ENCODE peak calls at places on chromosomes 16 and 17, in nine cellular contexts. W, S, V, X, K, Z, O, I and A are unnamed samples. For H3K9me3, the result is how much of the 10 kb centered on the place peaks cover.

GRCh38 chr17:57370051-57370581 is 113.8 kb downstream of the MSI2 start:
- DNase-seq in W (no peak), S (peak), V (peak), X (no peak), K (no peak), Z (no peak), O (no peak), I (peak), A (no peak)

GRCh38 chr16:10728035-10728462 is 15.6 kb upstream of the NUBP1 start:
- DNase-seq in W (no peak), S (no peak), V (no peak), X (no peak), K (no peak), Z (no peak), O (peak), I (no peak), A (no peak)

GRCh38 chr17:58416937-58417299 is 416 bp downstream of the RNF43 start:
- DNase-seq in W (no peak), S (no peak), V (no peak), X (no peak), K (no peak), Z (no peak), O (no peak), I (no peak), A (no peak)

GRCh38 chr16:14669776-14670175 is 24.3 kb downstream of the PLA2G10 start:
- DNase-seq in W (no peak), S (no peak), V (no peak), X (peak), K (peak), Z (peak), O (peak), I (no peak), A (peak)

GRCh38 chr17:69058165-69058564 is 2.6 kb downstream of the ABCA9 start:
- DNase-seq in W (no peak), S (no peak), V (no peak), X (no peak), K (no peak), Z (peak), O (no peak), I (no peak), A (no peak)

GRCh38 chr17:65137076-65137935 is at the start of gene RGS9:
- DNase-seq in W (peak), S (peak), V (peak), X (peak), K (peak), Z (peak), O (peak), I (peak), A (peak)

GRCh38 chr17:6755281-6755680 is 565 bp upstream of the XAF1 start:
- DNase-seq in W (no peak), S (no peak), V (no peak), X (no peak), K (no peak), Z (no peak), O (no peak), I (peak), A (no peak)

GRCh38 chr17:50479522-50480141 is 972 bp downstream of the RSAD1 start:
- DNase-seq in W (peak), S (peak), V (peak), X (peak), K (peak), Z (peak), O (peak), I (peak), A (peak)

GRCh38 chr17:31564883-31565297 is 173.4 kb downstream of the RAB11FIP4 start:
- DNase-seq in W (no peak), S (peak), V (no peak), X (no peak), K (no peak), Z (peak), O (no peak), I (peak), A (no peak)

GRCh38 chr17:64016248-64016784 is 4.1 kb downstream of the ICAM2 start:
- DNase-seq in W (no peak), S (no peak), V (no peak), X (no peak), K (no peak), Z (no peak), O (peak), I (peak), A (no peak)

GRCh38 chr17:34974179-34974578 is 6.1 kb upstream of the LIG3 start:
- DNase-seq in W (no peak), S (no peak), V (no peak), X (no peak), K (no peak), Z (no peak), O (no peak), I (no peak), A (no peak)

GRCh38 chr16:26985100-26986065 is 81.3 kb upstream of the C16orf82 start:
- DNase-seq in W (no peak), S (no peak), V (no peak), X (no peak), K (no peak), Z (peak), O (no peak), I (no peak), A (no peak)

GRCh38 chr16:4859900-4860255 is 12.6 kb downstream of the UBN1 start:
- DNase-seq in W (no peak), S (peak), V (no peak), X (no peak), K (no peak), Z (no peak), O (no peak), I (no peak), A (no peak)

GRCh38 chr17:45144199-45145034 is 3.9 kb upstream of the HEXIM1 start:
- DNase-seq in W (no peak), S (no peak), V (no peak), X (peak), K (peak), Z (peak), O (peak), I (peak), A (peak)

GRCh38 chr17:2892305-2892971 is 96.2 kb downstream of the RAP1GAP2 start:
- DNase-seq in W (no peak), S (peak), V (peak), X (peak), K (no peak), Z (peak), O (no peak), I (peak), A (no peak)

GRCh38 chr17:82300707-82301270 is 16.6 kb downstream of the CD7 start:
- DNase-seq in W (peak), S (peak), V (peak), X (peak), K (peak), Z (peak), O (peak), I (peak), A (peak)

GRCh38 chr16:54931041-54931756 is 534 bp downstream of the IRX5 start:
- DNase-seq in W (no peak), S (peak), V (peak), X (peak), K (peak), Z (peak), O (no peak), I (peak), A (peak)

GRCh38 chr17:72332367-72332766 is 211.5 kb downstream of the SOX9 start:
- DNase-seq in W (no peak), S (no peak), V (no peak), X (no peak), K (no peak), Z (no peak), O (no peak), I (no peak), A (no peak)

GRCh38 chr17:65886240-65886639 is 305.7 kb downstream of the CEP112 start:
- DNase-seq in W (no peak), S (peak), V (no peak), X (no peak), K (no peak), Z (no peak), O (no peak), I (no peak), A (no peak)

GRCh38 chr16:86500708-86501510 is 9.4 kb upstream of the FOXF1 start:
- DNase-seq in W (no peak), S (no peak), V (no peak), X (no peak), K (no peak), Z (no peak), O (no peak), I (no peak), A (no peak)

GRCh38 chr17:65914784-65915342 is 277.1 kb downstream of the CEP112 start:
- DNase-seq in W (no peak), S (peak), V (no peak), X (no peak), K (no peak), Z (no peak), O (no peak), I (no peak), A (no peak)

GRCh38 chr16:56923481-56923880 is 8.5 kb upstream of the HERPUD1 start:
- DNase-seq in W (no peak), S (peak), V (no peak), X (no peak), K (no peak), Z (no peak), O (no peak), I (no peak), A (no peak)

GRCh38 chr17:71917715-71918114 is 203.1 kb upstream of the SOX9 start:
- DNase-seq in W (no peak), S (no peak), V (no peak), X (no peak), K (no peak), Z (no peak), O (no peak), I (no peak), A (no peak)

GRCh38 chr17:29568331-29569244 is at the start of gene TP53I13:
- DNase-seq in W (peak), S (peak), V (peak), X (peak), K (peak), Z (peak), O (peak), I (peak), A (peak)

GRCh38 chr16:89922477-89922883 is 662 bp upstream of the TUBB3 start:
- DNase-seq in W (no peak), S (peak), V (peak), X (no peak), K (no peak), Z (peak), O (no peak), I (peak), A (peak)

GRCh38 chr17:76027159-76027839 is at the start of gene EVPL:
- DNase-seq in W (no peak), S (no peak), V (peak), X (peak), K (peak), Z (peak), O (no peak), I (no peak), A (peak)

GRCh38 chr17:50027639-50028206 is 28.2 kb upstream of the ITGA3 start:
- DNase-seq in W (no peak), S (peak), V (peak), X (no peak), K (peak), Z (peak), O (peak), I (peak), A (peak)

GRCh38 chr17:74682442-74683190 is 30.1 kb downstream of the CD300LF start:
- DNase-seq in W (no peak), S (no peak), V (no peak), X (no peak), K (no peak), Z (no peak), O (peak), I (no peak), A (no peak)

GRCh38 chr17:55168970-55169687 is 95.6 kb upstream of the HLF start:
- DNase-seq in W (no peak), S (no peak), V (no peak), X (no peak), K (no peak), Z (no peak), O (no peak), I (no peak), A (no peak)

GRCh38 chr17:38881600-38882191 is 11.8 kb downstream of the LASP1 start:
- DNase-seq in W (no peak), S (peak), V (no peak), X (peak), K (no peak), Z (peak), O (no peak), I (peak), A (no peak)

GRCh38 chr17:80260791-80261158 is at the start of gene RNF213:
- DNase-seq in W (peak), S (peak), V (peak), X (peak), K (peak), Z (peak), O (peak), I (peak), A (peak)

GRCh38 chr17:12859520-12859919 is 70.2 kb downstream of the ARHGAP44 start:
- DNase-seq in W (no peak), S (peak), V (no peak), X (no peak), K (no peak), Z (no peak), O (no peak), I (no peak), A (no peak)

GRCh38 chr16:54414671-54415070 is 128.1 kb upstream of the IRX3 start:
- DNase-seq in W (no peak), S (no peak), V (no peak), X (no peak), K (no peak), Z (no peak), O (no peak), I (no peak), A (no peak)

GRCh38 chr17:49204521-49204920 is 5.9 kb downstream of the GNGT2 start:
- DNase-seq in W (no peak), S (no peak), V (no peak), X (no peak), K (no peak), Z (no peak), O (no peak), I (no peak), A (no peak)

GRCh38 chr17:75815399-75815798 is 28.8 kb downstream of the UNC13D start:
- DNase-seq in W (no peak), S (no peak), V (no peak), X (no peak), K (no peak), Z (no peak), O (no peak), I (no peak), A (no peak)

GRCh38 chr16:51982715-51983680 is 563.9 kb downstream of the TOX3 start:
- DNase-seq in W (no peak), S (peak), V (peak), X (no peak), K (no peak), Z (peak), O (peak), I (peak), A (no peak)

GRCh38 chr16:67935096-67935401 is 1.6 kb downstream of the PSMB10 start:
- DNase-seq in W (no peak), S (no peak), V (no peak), X (no peak), K (no peak), Z (no peak), O (no peak), I (peak), A (no peak)

GRCh38 chr17:70121136-70121535 is 46.1 kb downstream of the KCNJ16 start:
- DNase-seq in W (no peak), S (no peak), V (no peak), X (no peak), K (no peak), Z (no peak), O (no peak), I (no peak), A (no peak)

GRCh38 chr16:49183911-49184310 is 97.7 kb downstream of the CBLN1 start:
- DNase-seq in W (no peak), S (no peak), V (peak), X (no peak), K (no peak), Z (peak), O (no peak), I (peak), A (no peak)

GRCh38 chr16:21943571-21943970 is 9.6 kb upstream of the UQCRC2 start:
- DNase-seq in W (no peak), S (no peak), V (no peak), X (no peak), K (no peak), Z (no peak), O (no peak), I (no peak), A (no peak)

GRCh38 chr16:3413730-3414379 is 12.8 kb downstream of the ZNF174 start:
- DNase-seq in W (no peak), S (peak), V (no peak), X (no peak), K (peak), Z (no peak), O (no peak), I (no peak), A (no peak)
- H3K9me3 ChIP-seq in W (under half), S (under half), V (half or more), X (under half), K (half or more), Z (under half), O (under half), I (under half), A (half or more)

GRCh38 chr16:75653926-75654325 is 6.4 kb downstream of the TERF2IP start:
- DNase-seq in W (no peak), S (peak), V (no peak), X (no peak), K (no peak), Z (no peak), O (no peak), I (peak), A (no peak)

GRCh38 chr16:75644240-75645012 is 3.0 kb downstream of the KARS1 start:
- DNase-seq in W (no peak), S (no peak), V (no peak), X (no peak), K (no peak), Z (no peak), O (no peak), I (no peak), A (no peak)

GRCh38 chr16:75647492-75648264 is at the start of the genes KARS1 and TERF2IP:
- DNase-seq in W (peak), S (peak), V (peak), X (peak), K (peak), Z (peak), O (peak), I (peak), A (peak)

GRCh38 chr16:75647138-75647491 is 350 bp downstream of the KARS1 start:
- DNase-seq in W (no peak), S (no peak), V (no peak), X (no peak), K (no peak), Z (no peak), O (no peak), I (no peak), A (no peak)

GRCh38 chr16:75648265-75649076 is 898 bp downstream of the TERF2IP start:
- DNase-seq in W (peak), S (peak), V (peak), X (peak), K (peak), Z (peak), O (peak), I (peak), A (peak)
- H3K9me3 ChIP-seq in W (under half), S (under half), V (under half), X (under half), K (under half), Z (under half), O (under half), I (under half), A (under half)

GRCh38 chr17:16552637-16553045 is 16.4 kb downstream of the ZNF287 start:
- DNase-seq in W (no peak), S (no peak), V (no peak), X (no peak), K (no peak), Z (no peak), O (no peak), I (no peak), A (no peak)
- H3K9me3 ChIP-seq in W (half or more), S (under half), V (half or more), X (under half), K (half or more), Z (half or more), O (under half), I (under half), A (half or more)

GRCh38 chr17:26792486-26792885 is 501.4 kb upstream of the WSB1 start:
- DNase-seq in W (no peak), S (peak), V (no peak), X (no peak), K (no peak), Z (no peak), O (no peak), I (no peak), A (no peak)
- H3K9me3 ChIP-seq in W (under half), S (under half), V (half or more), X (under half), K (under half), Z (half or more), O (under half), I (under half), A (under half)

GRCh38 chr17:47244697-47245096 is 8.9 kb upstream of the ITGB3 start:
- DNase-seq in W (no peak), S (no peak), V (no peak), X (no peak), K (no peak), Z (no peak), O (no peak), I (no peak), A (no peak)
- H3K9me3 ChIP-seq in W (under half), S (under half), V (under half), X (under half), K (under half), Z (under half), O (under half), I (under half), A (under half)

GRCh38 chr16:35352431-35352830 is 1893.0 kb downstream of the TP53TG3F start:
- DNase-seq in W (no peak), S (no peak), V (no peak), X (no peak), K (peak), Z (no peak), O (no peak), I (peak), A (no peak)
- H3K9me3 ChIP-seq in W (under half), S (under half), V (under half), X (under half), K (under half), Z (under half), O (under half), I (under half), A (under half)

GRCh38 chr16:85319208-85319983 is 207.1 kb upstream of the CIBAR2 start:
- DNase-seq in W (no peak), S (no peak), V (no peak), X (no peak), K (no peak), Z (no peak), O (no peak), I (no peak), A (peak)

GRCh38 chr16:85317704-85318103 is 205.4 kb upstream of the CIBAR2 start:
- DNase-seq in W (no peak), S (no peak), V (no peak), X (peak), K (no peak), Z (no peak), O (no peak), I (no peak), A (no peak)

GRCh38 chr16:85320677-85321385 is 208.6 kb upstream of the CIBAR2 start:
- DNase-seq in W (no peak), S (no peak), V (no peak), X (no peak), K (no peak), Z (no peak), O (no peak), I (no peak), A (no peak)

GRCh38 chr16:85321856-85322271 is 209.6 kb upstream of the CIBAR2 start:
- DNase-seq in W (no peak), S (peak), V (no peak), X (peak), K (peak), Z (no peak), O (peak), I (peak), A (peak)

DNA sequence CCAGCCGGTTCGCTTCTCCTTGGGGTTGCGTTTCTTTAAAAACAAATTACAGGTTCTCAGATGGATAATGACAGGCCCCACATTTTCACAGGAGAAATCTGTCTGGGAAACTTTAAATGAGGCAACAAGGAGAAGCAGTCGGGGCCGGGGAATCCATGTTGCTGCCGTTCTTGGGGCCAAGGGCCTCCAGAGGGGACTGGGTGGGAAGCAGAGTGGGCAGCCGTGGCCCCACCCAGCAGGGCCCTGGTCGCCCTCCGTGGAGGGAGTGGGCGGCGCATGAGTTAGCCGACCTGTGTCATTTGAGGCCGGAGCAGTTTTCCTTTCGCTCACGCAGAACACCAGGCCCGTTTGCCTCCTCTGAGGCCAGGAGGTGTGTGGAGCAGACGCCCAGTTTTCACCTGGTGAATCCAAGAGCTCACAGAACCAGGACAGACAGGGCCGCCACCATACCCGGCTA is 207.7 kb upstream of the CIBAR2 start:
- DNase-seq in W (no peak), S (no peak), V (no peak), X (no peak), K (peak), Z (no peak), O (no peak), I (no peak), A (peak)
- H3K9me3 ChIP-seq in W (under half), S (under half), V (under half), X (under half), K (under half), Z (under half), O (under half), I (under half), A (under half)

GRCh38 chr17:22671110-22671509 is 978.8 kb downstream of the KCNJ18 start:
- DNase-seq in W (no peak), S (no peak), V (no peak), X (no peak), K (peak), Z (no peak), O (no peak), I (no peak), A (peak)
- H3K9me3 ChIP-seq in W (under half), S (under half), V (under half), X (under half), K (under half), Z (half or more), O (under half), I (under half), A (under half)